ENCODE peak calls at places on chromosomes 5 and 9, in four cellular contexts. L, I, R and Y are unnamed samples.

GRCh38 chr5:56900858-56901578 is 8.4 kb upstream of the SETD9 start:
- DNase-seq in R (no peak), I (no peak), L (peak), Y (no peak)

GRCh38 chr5:110401881-110402280 is 324.6 kb downstream of the TMEM232 start:
- DNase-seq in R (no peak), L (no peak), I (no peak), Y (no peak)

GRCh38 chr5:89380635-89381034 is 497.7 kb upstream of the MEF2C start:
- DNase-seq in L (no peak), R (no peak), I (no peak), Y (no peak)

GRCh38 chr9:17052626-17053025 is 82.2 kb upstream of the CNTLN start:
- DNase-seq in I (no peak), L (no peak), R (no peak), Y (no peak)

GRCh38 chr9:13431137-13431536 is 151.6 kb upstream of the MPDZ start:
- DNase-seq in I (no peak), L (no peak), R (no peak), Y (no peak)

GRCh38 chr9:129889936-129890717 is 54.9 kb downstream of the USP20 start:
- DNase-seq in R (no peak), I (no peak), L (no peak), Y (no peak)

GRCh38 chr5:139638736-139639618 is 9.2 kb upstream of the CXXC5 start:
- DNase-seq in I (no peak), L (no peak), R (no peak), Y (no peak)

GRCh38 chr9:79263666-79264460 is 307.9 kb upstream of the TLE4 start:
- DNase-seq in I (peak), R (peak), L (no peak), Y (no peak)

GRCh38 chr9:123167474-123167873 is 100.9 kb downstream of the STRBP start:
- DNase-seq in R (no peak), L (no peak), I (no peak), Y (no peak)

GRCh38 chr5:55821731-55822512 is 29.2 kb upstream of the IL31RA start:
- DNase-seq in L (no peak), R (no peak), I (no peak), Y (no peak)

GRCh38 chr9:113566712-113567071 is 103.2 kb downstream of the RGS3 start:
- DNase-seq in R (no peak), L (no peak), I (no peak), Y (no peak)

GRCh38 chr5:79901631-79902030 is 89.4 kb downstream of the MTX3 start:
- DNase-seq in L (no peak), R (no peak), I (no peak), Y (no peak)

GRCh38 chr5:178416919-178417318 is 173.3 kb downstream of the COL23A1 start:
- DNase-seq in R (no peak), I (peak), L (no peak), Y (peak)

GRCh38 chr5:171592741-171593140 is 173.3 kb downstream of the FGF18 start:
- DNase-seq in I (no peak), L (no peak), R (no peak), Y (no peak)

GRCh38 chr5:759781-760362 is 24.7 kb downstream of the ZDHHC11B start:
- DNase-seq in I (no peak), L (no peak), R (no peak), Y (no peak)

GRCh38 chr5:24535646-24536045 is 109.1 kb downstream of the CDH10 start:
- DNase-seq in R (no peak), L (no peak), I (no peak), Y (no peak)

GRCh38 chr5:89011778-89012320 is 128.9 kb upstream of the MEF2C start:
- DNase-seq in R (no peak), I (no peak), L (no peak), Y (no peak)

GRCh38 chr5:125587631-125588030 is 835.6 kb upstream of the GRAMD2B start:
- DNase-seq in L (no peak), R (no peak), I (no peak), Y (no peak)

GRCh38 chr5:157361865-157362465 is 96.0 kb downstream of the CYFIP2 start:
- DNase-seq in R (no peak), L (no peak), I (no peak), Y (no peak)